ENCODE peak calls at places on chromosomes 12 and 14, in seven cellular contexts. Q is colonic mucosa, K is dorsolateral prefrontal cortex, Y is AG09319, T is GM20000, D is hepatocyte, H is endothelial cell of umbilical vein. E is an unnamed sample.

GRCh38 chr12:75489613-75490210 is 9.2 kb downstream of the GLIPR1 start:
- DNase-seq in K (no peak), H (peak; percentile 52), D (no peak), Y (no peak), Q (no peak), T (no peak), E (no peak)

GRCh38 chr12:20004951-20005350 is 363.4 kb upstream of the PDE3A start:
- DNase-seq in Y (no peak), K (no peak), H (no peak), T (no peak), D (no peak), Q (no peak), E (no peak)

GRCh38 chr14:27730204-27730603 is 1036.4 kb upstream of the FOXG1 start:
- DNase-seq in H (no peak), Y (no peak), T (no peak), K (no peak), D (no peak), Q (peak; percentile 24), E (no peak)

GRCh38 chr12:119770146-119770545 is 102.2 kb downstream of the PRKAB1 start:
- DNase-seq in Y (no peak), T (no peak), K (no peak), Q (no peak), D (no peak), H (no peak), E (no peak)

GRCh38 chr12:119432935-119433334 is 98.4 kb downstream of the CCDC60 start:
- DNase-seq in K (no peak), H (no peak), T (no peak), Y (no peak), D (peak; percentile 31), Q (no peak), E (no peak)

GRCh38 chr12:724194-724855 is 28.1 kb upstream of the WNK1 start:
- DNase-seq in T (no peak), H (no peak), K (no peak), Q (no peak), Y (no peak), D (no peak), E (no peak)

GRCh38 chr12:69475237-69475984 is 5.2 kb downstream of the FRS2 start:
- DNase-seq in Y (peak; percentile 63), Q (no peak), H (peak; percentile 80), D (peak; percentile 11), K (no peak), T (no peak), E (no peak)

GRCh38 chr12:52003591-52003990 is 3.2 kb upstream of the TAMALIN start:
- DNase-seq in T (no peak), D (no peak), K (no peak), Q (no peak), Y (no peak), H (no peak), E (no peak)

DNA sequence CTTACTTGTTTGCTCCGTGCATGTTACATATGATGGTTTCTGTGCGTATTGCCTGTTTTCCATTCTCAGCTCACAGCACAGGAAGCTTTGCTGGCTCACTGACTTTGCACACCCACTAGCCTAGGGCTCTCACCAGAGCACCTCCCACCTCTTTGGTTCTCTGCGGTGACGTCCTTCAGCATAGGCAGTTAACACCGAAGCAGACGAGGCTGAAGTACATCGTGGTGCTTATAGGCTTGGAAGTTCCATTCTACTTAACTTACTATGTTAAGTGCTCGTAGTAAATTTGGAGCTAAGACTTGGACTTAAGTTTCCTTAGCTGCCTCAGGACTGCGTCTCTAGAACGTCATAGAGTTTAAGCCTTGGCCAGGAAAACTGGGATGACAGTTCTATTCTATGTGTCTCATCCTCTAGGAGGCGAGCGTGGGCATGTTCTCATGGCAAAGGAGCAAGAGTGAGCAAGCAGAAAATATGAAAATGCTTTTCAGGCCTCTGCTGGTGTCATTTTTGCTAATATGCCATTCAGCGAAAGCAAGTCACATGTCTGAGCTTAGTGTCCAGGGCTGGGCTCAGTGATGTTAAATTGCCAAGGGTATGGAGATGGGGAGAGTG is 57.4 kb downstream of the NRXN3 start:
- DNase-seq in D (no peak), K (no peak), Q (no peak), T (no peak), Y (no peak), H (no peak), E (no peak)
- TF ChIP-seq CTCF in D (no peak), K (no peak), Q (no peak), T (no peak), Y (no peak), H (no peak), E (no peak)

GRCh38 chr12:49730050-49730449 is 11.3 kb upstream of the TMBIM6 start:
- DNase-seq in Q (no peak), K (no peak), Y (no peak), T (no peak), D (no peak), H (no peak), E (no peak)

GRCh38 chr12:49728446-49728845 is 12.9 kb upstream of the TMBIM6 start:
- DNase-seq in Q (no peak), Y (no peak), K (no peak), H (no peak), T (no peak), D (no peak), E (no peak)

GRCh38 chr12:49733219-49734017 is 7.9 kb upstream of the TMBIM6 start:
- DNase-seq in T (no peak), Q (no peak), D (no peak), Y (no peak), H (no peak), K (no peak), E (no peak)

DNA sequence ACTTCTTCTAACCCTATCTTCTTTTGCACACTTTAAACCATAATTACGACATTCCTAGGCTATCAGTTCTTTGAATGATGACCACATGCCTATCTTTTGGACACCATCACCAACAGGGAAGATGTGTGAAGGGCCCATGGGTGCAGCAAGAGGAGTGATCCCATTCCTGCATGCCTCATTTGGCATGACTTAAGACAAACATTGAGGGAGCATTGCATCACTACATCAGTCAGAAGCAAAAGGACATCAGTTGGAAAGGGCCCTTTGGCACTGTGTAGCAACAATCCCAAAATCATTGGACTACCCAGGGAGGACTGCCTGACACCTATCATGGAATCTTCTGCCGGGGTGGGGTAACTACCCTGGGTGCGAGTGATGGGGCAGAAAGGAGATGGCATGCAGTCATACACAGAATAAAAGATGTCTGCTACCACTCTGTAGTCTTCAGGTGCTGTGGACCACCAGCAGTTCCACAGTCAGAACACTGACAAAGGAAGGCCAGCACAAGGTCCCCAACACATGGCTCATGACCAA is 10.7 kb upstream of the TMBIM6 start:
- DNase-seq in D (no peak), T (no peak), K (no peak), Y (no peak), H (no peak), Q (no peak), E (no peak)
- TF ChIP-seq CTCF in D (no peak), T (no peak), K (no peak), Y (no peak), H (no peak), Q (no peak), E (no peak)

DNA sequence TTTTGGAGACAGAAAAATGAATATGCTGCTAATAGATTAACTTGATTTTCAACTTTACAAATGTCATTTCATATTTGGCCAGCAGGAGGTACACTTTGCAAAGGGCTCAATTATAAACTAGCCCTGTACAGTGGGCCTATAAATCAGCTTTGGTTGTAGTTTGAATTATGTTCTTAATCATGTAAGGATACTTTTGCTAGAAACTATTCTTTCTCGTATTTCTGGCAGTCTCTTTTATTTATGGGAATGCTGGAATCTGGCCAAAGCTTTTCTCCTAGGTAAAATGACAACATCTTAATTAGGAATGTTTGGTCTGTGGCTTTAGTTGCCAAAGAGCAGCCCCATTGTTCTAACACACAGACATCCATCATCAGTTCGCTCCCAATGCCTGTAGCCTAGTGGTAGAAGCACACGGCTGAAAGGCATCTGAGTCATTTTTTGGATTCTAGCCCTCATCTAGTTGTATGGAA is 1322.3 kb upstream of the SEL1L start:
- DNase-seq in Y (no peak), K (no peak), T (no peak), H (peak; percentile 15), Q (no peak), D (peak; percentile 55), E (no peak)
- TF ChIP-seq CTCF in Y (peak; percentile 31), K (peak; percentile 43), T (peak; percentile 21), H (no peak), Q (no peak), D (peak; percentile 67), E (peak; percentile 80)

DNA sequence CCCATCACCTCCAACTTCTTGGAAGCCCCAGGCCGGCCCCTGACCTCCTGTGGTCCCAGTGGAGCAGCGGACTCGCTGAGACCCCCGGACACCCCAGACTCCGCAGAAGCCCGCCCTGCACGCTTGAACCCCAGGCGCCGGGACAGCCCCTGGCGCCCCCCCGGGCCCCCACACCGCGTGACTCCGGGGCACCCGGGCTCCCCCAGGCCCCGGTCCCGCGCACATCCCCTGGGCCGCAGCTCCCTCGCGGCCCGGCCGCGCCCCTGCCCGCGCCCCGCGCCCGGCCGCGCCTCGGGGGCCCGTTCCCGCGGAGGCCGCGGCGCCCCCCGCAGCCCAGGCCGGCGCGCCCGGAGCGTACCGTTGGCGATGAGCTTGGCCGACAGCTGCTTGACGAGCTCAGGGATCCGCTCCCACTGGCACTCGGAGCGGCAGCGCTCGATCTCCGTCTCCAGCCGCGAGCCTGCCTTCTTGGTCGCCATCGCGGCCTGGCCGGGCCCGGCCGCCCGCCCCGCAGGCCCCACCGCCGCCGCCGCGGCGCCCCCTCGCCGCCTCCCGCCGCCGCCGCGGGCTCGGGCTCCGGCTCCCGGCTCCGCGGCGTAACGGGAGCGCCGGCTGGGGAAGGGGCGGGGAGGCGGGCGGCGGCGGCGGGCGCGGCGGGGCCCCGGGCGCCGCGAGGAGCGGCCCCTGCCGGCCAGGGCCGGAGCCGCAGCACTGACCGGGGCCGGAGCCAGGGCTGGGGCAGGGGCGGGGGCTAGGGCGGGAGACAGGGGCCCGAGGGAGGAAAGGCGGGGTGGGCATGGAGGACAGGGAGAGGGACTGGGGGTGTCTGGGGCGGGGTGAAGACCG is at the start of gene TTC7B:
- DNase-seq in T (peak; percentile 92), D (peak; percentile 78), H (no peak), K (no peak), Q (no peak), Y (no peak), E (no peak)
- TF ChIP-seq CTCF in T (peak; percentile 53), D (peak; percentile 43), H (peak; percentile 47), K (no peak), Q (no peak), Y (peak; percentile 14), E (peak; percentile 45)

DNA sequence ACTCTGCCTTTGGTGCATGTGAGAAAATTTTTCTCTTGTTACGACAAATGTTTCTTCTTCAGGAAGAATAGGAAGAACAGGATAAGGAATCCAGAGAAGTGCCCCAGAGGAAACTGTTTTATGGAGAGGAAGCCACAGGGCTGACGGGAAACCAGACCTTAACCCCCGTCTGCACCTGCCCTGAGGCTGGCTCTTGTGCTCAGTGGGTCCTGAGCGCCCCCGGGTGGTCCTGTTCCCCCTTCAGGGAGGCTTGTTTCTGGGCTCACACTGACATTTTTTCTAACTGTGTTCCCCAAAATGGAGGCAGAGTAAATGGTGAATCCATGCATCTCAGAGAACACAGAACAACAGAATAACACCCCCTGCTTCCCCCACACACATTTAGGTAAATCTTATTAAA is 691.8 kb downstream of the TMEM121 start:
- DNase-seq in D (no peak), H (no peak), Q (no peak), K (no peak), Y (no peak), T (no peak), E (no peak)
- TF ChIP-seq CTCF in D (no peak), H (no peak), Q (no peak), K (no peak), Y (no peak), T (no peak), E (no peak)